ENCODE peak calls at places on chromosomes 13 and 19, in four cellular contexts. U, C, K and B are unnamed samples.
A peak's percentile ranks its signal among the peaks of the same experiment; 100 is the strongest.

GRCh38 chr13:110630566-110631119 is 15.3 kb downstream of the NAXD start:
- DNase-seq in K (no peak), U (no peak), C (no peak), B (no peak)

GRCh38 chr13:80100636-80101035 is 240.3 kb downstream of the SPRY2 start:
- DNase-seq in K (no peak), C (no peak), U (no peak), B (no peak)

GRCh38 chr19:31055454-31055853 is 293.8 kb downstream of the TSHZ3 start:
- DNase-seq in U (no peak), K (no peak), C (no peak), B (no peak)

GRCh38 chr13:80030491-80030890 is 310.4 kb downstream of the SPRY2 start:
- DNase-seq in U (no peak), K (peak; percentile 28), C (no peak), B (peak; percentile 56)

GRCh38 chr13:72507394-72508199 is 219.8 kb downstream of the MZT1 start:
- DNase-seq in K (no peak), U (no peak), C (no peak), B (peak; percentile 24)

GRCh38 chr19:2432131-2432848 is 4.9 kb upstream of the TIMM13 start:
- DNase-seq in U (no peak), K (no peak), C (no peak), B (no peak)

GRCh38 chr19:53537523-53538377 is at the start of gene ZNF331:
- DNase-seq in U (peak; percentile 88), K (peak; percentile 88), C (peak; percentile 95), B (peak; percentile 75)

GRCh38 chr19:42352216-42352892 is 26.9 kb downstream of the MEGF8 start:
- DNase-seq in K (no peak), U (no peak), C (no peak), B (peak; percentile 29)

GRCh38 chr13:71218960-71219359 is 648.0 kb downstream of the DACH1 start:
- DNase-seq in K (no peak), C (no peak), U (no peak), B (peak; percentile 3)

GRCh38 chr13:41854758-41855157 is 106.2 kb downstream of the VWA8 start:
- DNase-seq in K (no peak), C (no peak), U (no peak), B (no peak)

GRCh38 chr19:2616741-2617392 is 85.6 kb downstream of the GNG7 start:
- DNase-seq in U (no peak), K (no peak), C (peak; percentile 40), B (no peak)

GRCh38 chr19:590396-590745 is 690 bp downstream of the HCN2 start:
- DNase-seq in K (no peak), C (peak; percentile 39), U (no peak), B (peak; percentile 71)

DNA sequence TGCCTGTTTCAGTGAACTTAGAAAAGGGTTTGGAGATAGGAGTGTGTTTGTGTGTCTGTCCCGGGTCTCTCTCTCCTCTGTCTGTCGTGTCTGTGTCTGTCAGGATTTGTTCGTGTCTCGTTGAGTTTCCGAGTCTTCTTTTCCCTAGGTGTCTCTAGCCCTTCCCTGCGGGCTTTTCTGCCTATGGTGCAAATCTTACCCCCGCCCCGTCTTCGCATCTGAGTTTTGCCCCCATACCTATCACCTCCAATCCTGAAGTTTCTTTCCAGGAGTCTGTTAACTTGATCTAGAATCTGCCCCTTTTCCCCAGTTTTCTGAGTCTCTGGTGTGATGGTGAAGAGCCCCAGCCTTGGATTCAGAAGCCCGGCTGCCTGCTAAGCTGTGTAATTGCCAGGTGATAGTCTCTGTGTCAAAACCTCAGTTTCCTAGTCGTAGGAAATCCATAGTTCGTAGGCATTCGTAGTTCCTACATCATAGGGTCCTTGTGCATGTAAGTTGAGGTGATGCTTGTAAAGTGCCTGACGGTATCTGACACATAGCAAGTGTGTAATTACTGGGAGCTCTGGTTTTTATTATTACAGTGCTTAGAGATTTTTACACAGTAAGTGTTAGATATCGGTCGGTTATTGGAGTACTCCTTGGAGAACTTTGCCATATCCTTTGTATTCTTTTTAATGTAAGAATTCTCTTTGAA is 782 bp downstream of the EPN1 start:
- DNase-seq in K (no peak), C (no peak), U (no peak), B (no peak)
- H3K36me3 ChIP-seq in K (peaks cover 5% of the 10 kb centered on the region), C (peaks cover 24% of the 10 kb centered on the region), U (no peaks in the 10 kb centered on the region), B (peaks cover 36% of the 10 kb centered on the region)

GRCh38 chr13:76973920-76974617 is 17.8 kb upstream of the CLN5 start:
- DNase-seq in U (no peak), C (no peak), K (no peak), B (no peak)

GRCh38 chr13:76976488-76976887 is 15.4 kb upstream of the CLN5 start:
- DNase-seq in U (no peak), C (no peak), K (no peak), B (no peak)

GRCh38 chr13:76975863-76976262 is 16.0 kb upstream of the CLN5 start:
- DNase-seq in C (no peak), U (no peak), K (no peak), B (no peak)

GRCh38 chr13:76972430-76972829 is 19.5 kb upstream of the CLN5 start:
- DNase-seq in K (no peak), C (no peak), U (peak; percentile 23), B (no peak)

GRCh38 chr13:76974618-76974975 is 17.3 kb upstream of the CLN5 start:
- DNase-seq in U (no peak), C (no peak), K (no peak), B (no peak)
- H3K4me3 ChIP-seq in U (no peak overlapping the region), C (no peak overlapping the region), K (no peak overlapping the region), B (no peak overlapping the region)

DNA sequence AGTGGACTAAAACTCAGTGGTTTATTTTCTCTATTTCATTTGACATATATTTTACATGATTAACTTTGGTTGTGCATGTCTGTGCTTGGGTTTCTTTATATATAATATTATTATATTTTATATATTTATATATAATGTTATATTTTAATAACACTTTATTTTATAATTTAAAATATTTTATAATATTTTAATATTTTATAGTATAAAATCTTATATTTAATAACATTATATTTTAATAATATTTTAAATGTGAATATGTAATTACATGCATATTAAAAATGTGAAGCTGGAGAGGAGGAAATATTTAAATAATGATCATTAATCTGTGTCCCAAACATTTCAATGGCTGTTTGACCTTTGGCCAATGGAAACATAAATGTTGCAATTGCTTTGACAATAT is 607.2 kb downstream of the SLITRK6 start:
- DNase-seq in K (no peak), U (no peak), C (no peak), B (no peak)
- H3K36me3 ChIP-seq in K (no peaks in the 10 kb centered on the region), U (no peaks in the 10 kb centered on the region), C (no peaks in the 10 kb centered on the region), B (no peaks in the 10 kb centered on the region)

DNA sequence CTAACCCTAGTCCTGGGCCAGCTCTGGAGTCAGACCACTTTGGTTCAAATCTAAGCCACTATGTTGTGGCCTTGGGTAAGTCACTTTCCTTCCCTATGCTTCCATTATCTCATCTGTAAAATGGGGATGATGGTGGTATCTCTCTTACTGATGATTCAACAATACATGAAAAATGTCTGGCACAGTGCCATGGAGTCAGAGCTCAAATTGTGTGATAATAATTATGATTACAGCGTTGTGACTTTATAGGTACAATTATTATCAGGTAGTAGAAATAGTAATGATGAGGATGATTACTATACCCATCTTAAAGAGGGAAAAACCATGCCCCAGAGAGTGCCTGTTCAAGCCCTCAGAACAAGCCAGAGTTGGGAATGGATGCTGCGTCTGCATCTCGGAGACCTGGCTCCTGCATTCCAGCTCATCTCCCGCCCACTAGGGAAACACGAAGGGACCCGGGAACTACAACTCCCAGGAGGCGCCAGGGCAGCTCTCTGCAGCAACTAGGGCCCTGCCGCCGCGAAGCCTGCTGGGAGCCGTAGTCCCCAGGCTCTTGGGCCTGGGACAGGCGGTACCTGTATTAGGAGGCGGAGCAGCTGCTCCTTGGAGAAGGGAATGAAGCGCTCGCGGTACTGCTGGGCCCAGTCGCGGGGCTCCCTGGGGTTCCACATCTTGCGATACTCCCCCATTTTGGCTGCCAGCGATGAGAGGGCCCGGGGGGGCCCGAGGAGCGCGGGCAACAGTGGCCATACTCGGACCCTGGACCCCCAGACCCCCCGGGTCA is 832 bp downstream of the TMEM143 start:
- DNase-seq in U (peak; percentile 95), C (peak; percentile 84), K (peak; percentile 98), B (peak; percentile 98)
- H3K4me3 ChIP-seq in U (peak overlapping the region; percentile 74), C (peak overlapping the region; percentile 99), K (peak overlapping the region; percentile 28), B (peak overlapping the region; percentile 46)